ENCODE peak calls at places on chromosomes 3 and 15, in four cellular contexts. F, P, K and L are unnamed samples.

GRCh38 chr3:111035896-111036295 is 35.7 kb upstream of the NECTIN3 start:
- DNase-seq in F (no peak), K (no peak), P (no peak), L (no peak)

GRCh38 chr3:13277860-13278531 is 142.1 kb downstream of the NUP210 start:
- DNase-seq in K (peak; percentile 5), F (no peak), P (no peak), L (no peak)

GRCh38 chr15:39273805-39274411 is 307.0 kb upstream of the THBS1 start:
- DNase-seq in K (peak; percentile 53), P (peak; percentile 19), F (peak; percentile 46), L (peak; percentile 62)

GRCh38 chr15:68417897-68418296 is 14.1 kb downstream of the ITGA11 start:
- DNase-seq in F (peak; percentile 57), P (no peak), K (peak; percentile 50), L (no peak)

GRCh38 chr3:66268864-66269263 is 48.1 kb downstream of the SLC25A26 start:
- DNase-seq in P (no peak), F (no peak), K (no peak), L (no peak)

GRCh38 chr3:149547954-149548728 is 73.6 kb downstream of the TM4SF4 start:
- DNase-seq in P (no peak), F (peak; percentile 98), K (peak; percentile 92), L (peak; percentile 94)

GRCh38 chr3:167394003-167394402 is 13.9 kb upstream of the ZBBX start:
- DNase-seq in F (no peak), K (no peak), P (no peak), L (no peak)

GRCh38 chr3:6273878-6274277 is 587.0 kb upstream of the GRM7 start:
- DNase-seq in K (no peak), F (no peak), P (no peak), L (no peak)

GRCh38 chr15:56759450-56759845 is 26.1 kb upstream of the ZNF280D start:
- DNase-seq in F (peak; percentile 83), P (peak; percentile 59), K (peak; percentile 93), L (peak; percentile 96)

GRCh38 chr15:87121357-87121756 is 1041.7 kb downstream of the AGBL1 start:
- DNase-seq in K (no peak), F (peak; percentile 44), P (no peak), L (peak; percentile 13)

GRCh38 chr3:127174284-127174683 is 18.6 kb upstream of the PRR23E start:
- DNase-seq in F (no peak), K (no peak), P (no peak), L (no peak)

GRCh38 chr3:28850186-28850585 is 430.7 kb upstream of the RBMS3 start:
- DNase-seq in K (peak; percentile 75), F (peak; percentile 66), P (no peak), L (no peak)

GRCh38 chr3:28856796-28857195 is 424.1 kb upstream of the RBMS3 start:
- DNase-seq in K (peak; percentile 4), P (no peak), F (no peak), L (no peak)

DNA sequence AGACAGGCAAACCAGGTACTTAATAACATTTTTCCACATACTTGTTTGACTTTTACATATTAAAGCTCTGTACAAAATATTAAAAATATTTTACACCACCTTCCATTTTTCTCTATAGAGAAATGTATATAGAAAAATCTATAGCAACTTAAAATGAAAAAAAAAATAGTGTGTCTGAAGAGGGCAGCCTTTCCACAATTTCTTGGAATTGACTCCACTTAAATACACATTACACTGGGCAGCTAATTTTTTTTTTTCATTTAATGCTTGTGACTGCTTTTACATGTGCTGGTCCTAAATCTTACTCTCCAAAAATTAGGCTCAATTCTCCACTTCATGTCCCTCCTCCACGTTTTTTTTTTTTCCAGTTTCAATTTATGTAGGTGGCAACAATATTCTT is 427.0 kb upstream of the RBMS3 start:
- DNase-seq in K (peak; percentile 51), F (peak; percentile 46), P (no peak), L (peak; percentile 36)
- TF ChIP-seq CTCF in K (peak; percentile 26), F (no peak), P (no peak), L (no peak)

DNA sequence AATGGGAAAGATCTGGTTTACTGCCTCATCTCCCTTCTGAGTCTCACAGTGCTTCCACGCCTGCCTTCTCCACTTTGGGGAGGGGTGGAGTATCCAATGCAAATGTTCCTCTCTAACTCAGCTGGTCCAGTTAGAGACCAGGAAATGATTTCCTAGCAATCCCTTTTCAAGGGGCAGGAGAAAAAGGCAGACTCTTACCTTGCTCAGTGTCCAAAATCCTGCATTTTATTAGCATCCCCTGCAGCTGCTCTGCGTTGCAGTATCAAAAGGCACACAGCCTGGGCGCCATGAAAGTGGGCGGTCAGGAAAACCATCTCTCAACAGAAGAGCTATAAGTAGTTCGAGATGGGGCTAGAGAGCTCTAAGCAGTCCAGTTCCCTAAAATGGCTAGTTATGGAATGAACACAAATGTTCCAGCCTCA is 451.6 kb downstream of the FOXP1 start:
- DNase-seq in P (no peak), K (no peak), F (no peak), L (no peak)
- H3K4me3 ChIP-seq in P (peak overlapping the region; percentile 60), K (no peak overlapping the region), F (no peak overlapping the region), L (no peak overlapping the region)

GRCh38 chr3:27758083-27758482 is 36.0 kb upstream of the EOMES start:
- DNase-seq in F (peak; percentile 59), K (peak; percentile 74), P (no peak), L (peak; percentile 50)
- TF ChIP-seq CTCF in F (no peak), K (no peak), P (no peak), L (no peak)

GRCh38 chr3:11734-12133 is 184.8 kb upstream of the CHL1 start:
- DNase-seq in P (no peak), F (no peak), K (no peak), L (no peak)
- H3K4me3 ChIP-seq in P (no peak overlapping the region), F (no peak overlapping the region), K (no peak overlapping the region), L (peak overlapping the region; percentile 21)

GRCh38 chr15:55197362-55197705 is 593 bp upstream of the RSL24D1 start:
- DNase-seq in F (no peak), P (no peak), K (no peak), L (no peak)

GRCh38 chr15:55196011-55196410 is 730 bp downstream of the RSL24D1 start:
- DNase-seq in P (no peak), K (peak; percentile 2), F (peak; percentile 18), L (no peak)

GRCh38 chr15:55197719-55198118 is 978 bp upstream of the RSL24D1 start:
- DNase-seq in K (peak; percentile 3), P (no peak), F (no peak), L (no peak)

GRCh38 chr15:55198706-55199105 is 2.0 kb upstream of the RSL24D1 start:
- DNase-seq in F (no peak), P (no peak), K (no peak), L (no peak)

DNA sequence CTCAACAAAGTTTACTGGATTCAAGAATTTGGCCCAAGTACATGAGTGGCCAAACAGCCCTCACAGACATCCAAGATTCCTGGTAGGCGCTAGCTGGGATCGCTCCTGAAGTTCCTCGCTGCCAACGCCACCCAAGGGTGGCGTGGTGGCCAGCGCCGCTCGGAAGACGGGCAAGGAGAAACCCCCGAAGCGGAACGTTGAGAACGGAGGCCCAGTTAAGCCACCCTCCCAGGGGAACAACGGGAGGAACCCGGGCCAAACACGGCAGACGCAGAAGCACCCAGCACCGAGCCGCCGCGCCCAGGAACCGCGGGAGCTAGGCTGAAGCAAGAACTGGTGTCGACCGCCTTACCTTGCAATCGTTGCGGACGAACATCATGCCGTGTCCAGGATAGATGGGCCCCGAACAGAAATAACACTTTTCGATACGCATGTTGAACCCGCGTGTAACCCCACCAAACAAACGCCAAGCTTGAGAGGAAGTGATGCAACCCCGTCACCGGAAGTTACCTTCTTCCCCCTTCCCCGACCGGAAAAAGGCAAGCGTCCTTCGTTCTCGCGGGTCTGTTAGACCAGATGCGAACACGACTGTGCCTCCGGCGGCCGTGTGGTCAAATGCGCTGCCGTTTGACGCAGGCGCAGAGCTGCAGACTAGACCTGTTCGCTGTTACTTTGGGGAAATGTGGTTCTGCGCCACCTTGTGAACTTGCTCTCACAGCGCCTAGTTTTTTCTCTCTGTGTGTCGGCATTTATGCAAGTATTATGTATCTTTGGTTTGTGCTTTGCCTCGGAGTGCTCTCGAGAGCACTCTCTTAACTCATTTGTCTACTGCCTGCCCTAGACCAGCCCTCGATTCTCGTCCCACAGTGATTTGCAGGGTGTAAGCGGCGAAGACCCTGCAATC is at the start of gene RSL24D1:
- DNase-seq in P (peak; percentile 97), K (peak; percentile 99), F (peak; percentile 99), L (peak; percentile 99)
- TF ChIP-seq CTCF in P (no peak), K (peak; percentile 49), F (peak; percentile 43), L (peak; percentile 38)

GRCh38 chr3:146124141-146124801 is 36.7 kb downstream of the PLOD2 start:
- DNase-seq in P (no peak), F (peak; percentile 40), K (peak; percentile 47), L (no peak)
- H3K4me3 ChIP-seq in P (no peak overlapping the region), F (no peak overlapping the region), K (no peak overlapping the region), L (no peak overlapping the region)

DNA sequence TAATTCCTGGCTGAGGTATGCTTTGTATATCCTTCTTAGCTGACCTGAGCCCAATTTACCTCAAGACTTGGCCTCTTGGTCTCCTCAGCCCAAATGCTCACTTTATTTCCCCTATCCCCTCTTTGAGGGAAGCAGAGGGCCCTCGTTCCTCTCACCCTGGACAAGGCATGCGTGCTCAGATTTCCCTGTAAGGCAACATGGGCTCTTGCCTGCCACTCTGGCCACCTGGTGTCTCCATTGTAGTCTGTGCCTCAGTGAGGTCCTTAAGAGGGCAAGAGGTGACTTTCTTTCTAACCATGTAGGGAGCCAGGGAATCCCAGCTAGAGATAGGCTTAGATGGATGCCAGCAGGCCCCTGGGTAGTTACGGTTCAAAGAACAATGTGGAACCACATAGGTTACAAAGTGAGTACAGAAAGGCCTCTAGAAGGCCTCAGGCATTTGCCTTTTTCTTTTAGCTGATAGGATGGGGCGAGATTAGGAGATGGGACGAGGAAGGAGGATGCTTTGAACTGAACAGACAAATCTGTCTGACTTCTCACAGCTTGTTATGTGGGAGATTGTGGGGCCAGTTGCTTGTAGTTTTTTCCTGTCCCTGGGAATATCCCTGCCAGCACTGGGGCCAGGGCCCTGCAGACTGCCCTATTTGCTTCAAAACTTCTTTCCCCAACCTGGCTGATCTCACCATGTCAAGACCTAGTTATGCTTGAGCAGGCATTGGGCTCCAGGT is 1.1 kb upstream of the INTS14 start:
- DNase-seq in F (peak; percentile 2), K (no peak), P (no peak), L (no peak)
- TF ChIP-seq CTCF in F (no peak), K (no peak), P (no peak), L (no peak)

GRCh38 chr15:99408236-99409096 is 157.2 kb downstream of the LRRC28 start:
- DNase-seq in K (peak; percentile 91), F (peak; percentile 98), P (peak; percentile 70), L (peak; percentile 93)
- H3K4me3 ChIP-seq in K (no peak overlapping the region), F (no peak overlapping the region), P (no peak overlapping the region), L (no peak overlapping the region)